ENCODE peak calls at places on chromosome X, in ten cellular contexts. One of them, this sample, is unnamed.

GRCh38 chrX:68660746-68661145 is 13.3 kb downstream of the STARD8 start:
- DNase-seq in A549: no peak
- DNase-seq in NB4: no peak
- DNase-seq in lower leg skin: no peak
- DNase-seq in SK-N-SH: no peak
- DNase-seq in CD8-positive, alpha-beta T cell: no peak
- DNase-seq in cardiac fibroblast: no peak
- DNase-seq in Panc1: no peak
- DNase-seq in astrocyte of the cerebellum: no peak
- DNase-seq in sigmoid colon: no peak
- DNase-seq in this sample: no peak

GRCh38 chrX:106278951-106279350 is 110.8 kb downstream of the PWWP3B start:
- DNase-seq in A549: no peak
- DNase-seq in NB4: no peak
- DNase-seq in lower leg skin: no peak
- DNase-seq in SK-N-SH: no peak
- DNase-seq in CD8-positive, alpha-beta T cell: no peak
- DNase-seq in cardiac fibroblast: no peak
- DNase-seq in Panc1: no peak
- DNase-seq in astrocyte of the cerebellum: no peak
- DNase-seq in sigmoid colon: no peak
- DNase-seq in this sample: no peak

GRCh38 chrX:10677490-10677889 is 57.1 kb upstream of the MID1 start:
- DNase-seq in A549: no peak
- DNase-seq in NB4: no peak
- DNase-seq in lower leg skin: no peak
- DNase-seq in SK-N-SH: no peak
- DNase-seq in CD8-positive, alpha-beta T cell: no peak
- DNase-seq in cardiac fibroblast: peak
- DNase-seq in Panc1: no peak
- DNase-seq in astrocyte of the cerebellum: no peak
- DNase-seq in sigmoid colon: peak
- DNase-seq in this sample: no peak

GRCh38 chrX:30304866-30305265 is 4.3 kb downstream of the NR0B1 start:
- DNase-seq in A549: no peak
- DNase-seq in NB4: no peak
- DNase-seq in lower leg skin: no peak
- DNase-seq in SK-N-SH: no peak
- DNase-seq in CD8-positive, alpha-beta T cell: no peak
- DNase-seq in cardiac fibroblast: no peak
- DNase-seq in Panc1: no peak
- DNase-seq in astrocyte of the cerebellum: no peak
- DNase-seq in sigmoid colon: no peak
- DNase-seq in this sample: no peak

GRCh38 chrX:39814391-39814790 is 283.4 kb downstream of the BCOR start:
- DNase-seq in A549: no peak
- DNase-seq in NB4: peak
- DNase-seq in lower leg skin: no peak
- DNase-seq in SK-N-SH: no peak
- DNase-seq in CD8-positive, alpha-beta T cell: peak
- DNase-seq in cardiac fibroblast: peak
- DNase-seq in Panc1: no peak
- DNase-seq in astrocyte of the cerebellum: no peak
- DNase-seq in sigmoid colon: no peak
- DNase-seq in this sample: peak

GRCh38 chrX:48802089-48802812 is 384 bp downstream of the HDAC6 start:
- DNase-seq in A549: peak
- DNase-seq in NB4: peak
- DNase-seq in lower leg skin: peak
- DNase-seq in SK-N-SH: peak
- DNase-seq in CD8-positive, alpha-beta T cell: no peak
- DNase-seq in cardiac fibroblast: peak
- DNase-seq in Panc1: peak
- DNase-seq in astrocyte of the cerebellum: peak
- DNase-seq in sigmoid colon: peak
- DNase-seq in this sample: peak

GRCh38 chrX:40166582-40166981 is 68.8 kb upstream of the BCOR start:
- DNase-seq in A549: no peak
- DNase-seq in NB4: peak
- DNase-seq in lower leg skin: no peak
- DNase-seq in SK-N-SH: peak
- DNase-seq in CD8-positive, alpha-beta T cell: no peak
- DNase-seq in cardiac fibroblast: peak
- DNase-seq in Panc1: no peak
- DNase-seq in astrocyte of the cerebellum: no peak
- DNase-seq in sigmoid colon: no peak
- DNase-seq in this sample: no peak

GRCh38 chrX:40148439-40149285 is 50.9 kb upstream of the BCOR start:
- DNase-seq in A549: no peak
- DNase-seq in NB4: peak
- DNase-seq in lower leg skin: no peak
- DNase-seq in SK-N-SH: peak
- DNase-seq in CD8-positive, alpha-beta T cell: no peak
- DNase-seq in cardiac fibroblast: no peak
- DNase-seq in Panc1: no peak
- DNase-seq in astrocyte of the cerebellum: no peak
- DNase-seq in sigmoid colon: no peak
- DNase-seq in this sample: no peak

GRCh38 chrX:28042826-28043564 is 61.7 kb upstream of the DCAF8L1 start:
- DNase-seq in A549: no peak
- DNase-seq in NB4: no peak
- DNase-seq in lower leg skin: no peak
- DNase-seq in SK-N-SH: no peak
- DNase-seq in CD8-positive, alpha-beta T cell: no peak
- DNase-seq in cardiac fibroblast: no peak
- DNase-seq in Panc1: no peak
- DNase-seq in astrocyte of the cerebellum: no peak
- DNase-seq in sigmoid colon: no peak
- DNase-seq in this sample: no peak

GRCh38 chrX:106698693-106699092 is 27.8 kb upstream of the RNF128 start:
- DNase-seq in A549: no peak
- DNase-seq in NB4: no peak
- DNase-seq in lower leg skin: no peak
- DNase-seq in SK-N-SH: no peak
- DNase-seq in CD8-positive, alpha-beta T cell: no peak
- DNase-seq in cardiac fibroblast: peak
- DNase-seq in Panc1: no peak
- DNase-seq in astrocyte of the cerebellum: peak
- DNase-seq in sigmoid colon: no peak
- DNase-seq in this sample: no peak

GRCh38 chrX:10854594-10854993 is 234.2 kb upstream of the MID1 start:
- DNase-seq in A549: no peak
- DNase-seq in NB4: no peak
- DNase-seq in lower leg skin: no peak
- DNase-seq in SK-N-SH: no peak
- DNase-seq in CD8-positive, alpha-beta T cell: no peak
- DNase-seq in cardiac fibroblast: no peak
- DNase-seq in Panc1: no peak
- DNase-seq in astrocyte of the cerebellum: no peak
- DNase-seq in sigmoid colon: no peak
- DNase-seq in this sample: no peak

GRCh38 chrX:53483838-53484420 is 49.8 kb upstream of the HSD17B10 start:
- DNase-seq in A549: no peak
- DNase-seq in NB4: no peak
- DNase-seq in lower leg skin: no peak
- DNase-seq in SK-N-SH: no peak
- DNase-seq in CD8-positive, alpha-beta T cell: no peak
- DNase-seq in cardiac fibroblast: no peak
- DNase-seq in Panc1: no peak
- DNase-seq in astrocyte of the cerebellum: no peak
- DNase-seq in sigmoid colon: no peak
- DNase-seq in this sample: no peak

GRCh38 chrX:131734621-131735020 is 190.7 kb downstream of the OR13H1 start:
- DNase-seq in A549: no peak
- DNase-seq in NB4: no peak
- DNase-seq in lower leg skin: peak
- DNase-seq in SK-N-SH: no peak
- DNase-seq in CD8-positive, alpha-beta T cell: no peak
- DNase-seq in cardiac fibroblast: no peak
- DNase-seq in Panc1: peak
- DNase-seq in astrocyte of the cerebellum: peak
- DNase-seq in sigmoid colon: peak
- DNase-seq in this sample: no peak

GRCh38 chrX:133661962-133662839 is 246.9 kb upstream of the GPC4 start:
- DNase-seq in A549: no peak
- DNase-seq in NB4: no peak
- DNase-seq in lower leg skin: no peak
- DNase-seq in SK-N-SH: no peak
- DNase-seq in CD8-positive, alpha-beta T cell: no peak
- DNase-seq in cardiac fibroblast: peak
- DNase-seq in Panc1: no peak
- DNase-seq in astrocyte of the cerebellum: no peak
- DNase-seq in sigmoid colon: no peak
- DNase-seq in this sample: no peak

GRCh38 chrX:121307441-121307840 is 260.0 kb downstream of the GLUD2 start:
- DNase-seq in A549: no peak
- DNase-seq in NB4: no peak
- DNase-seq in lower leg skin: no peak
- DNase-seq in SK-N-SH: no peak
- DNase-seq in CD8-positive, alpha-beta T cell: no peak
- DNase-seq in cardiac fibroblast: peak
- DNase-seq in Panc1: no peak
- DNase-seq in astrocyte of the cerebellum: no peak
- DNase-seq in sigmoid colon: no peak
- DNase-seq in this sample: no peak

GRCh38 chrX:155873203-155873602 is 7.9 kb upstream of the VAMP7 start:
- DNase-seq in A549: no peak
- DNase-seq in NB4: no peak
- DNase-seq in lower leg skin: no peak
- DNase-seq in SK-N-SH: no peak
- DNase-seq in CD8-positive, alpha-beta T cell: no peak
- DNase-seq in cardiac fibroblast: no peak
- DNase-seq in Panc1: no peak
- DNase-seq in astrocyte of the cerebellum: no peak
- DNase-seq in sigmoid colon: no peak
- DNase-seq in this sample: no peak

GRCh38 chrX:44748014-44748413 is 95.8 kb upstream of the DUSP21 start:
- DNase-seq in A549: no peak
- DNase-seq in NB4: no peak
- DNase-seq in lower leg skin: no peak
- DNase-seq in SK-N-SH: peak
- DNase-seq in CD8-positive, alpha-beta T cell: no peak
- DNase-seq in cardiac fibroblast: peak
- DNase-seq in Panc1: no peak
- DNase-seq in astrocyte of the cerebellum: no peak
- DNase-seq in sigmoid colon: no peak
- DNase-seq in this sample: no peak

GRCh38 chrX:29555465-29556091 is 659.8 kb upstream of the MAGEB2 start:
- DNase-seq in A549: no peak
- DNase-seq in NB4: no peak
- DNase-seq in lower leg skin: no peak
- DNase-seq in SK-N-SH: no peak
- DNase-seq in CD8-positive, alpha-beta T cell: no peak
- DNase-seq in cardiac fibroblast: no peak
- DNase-seq in Panc1: no peak
- DNase-seq in astrocyte of the cerebellum: no peak
- DNase-seq in sigmoid colon: no peak
- DNase-seq in this sample: no peak

GRCh38 chrX:21225643-21226042 is 148.6 kb upstream of the CNKSR2 start:
- DNase-seq in A549: no peak
- DNase-seq in NB4: no peak
- DNase-seq in lower leg skin: no peak
- DNase-seq in SK-N-SH: no peak
- DNase-seq in CD8-positive, alpha-beta T cell: no peak
- DNase-seq in cardiac fibroblast: no peak
- DNase-seq in Panc1: no peak
- DNase-seq in astrocyte of the cerebellum: no peak
- DNase-seq in sigmoid colon: no peak
- DNase-seq in this sample: no peak

GRCh38 chrX:45849261-45849660 is 648.6 kb upstream of the DIPK2B start:
- DNase-seq in A549: peak
- DNase-seq in NB4: peak
- DNase-seq in lower leg skin: no peak
- DNase-seq in SK-N-SH: peak
- DNase-seq in CD8-positive, alpha-beta T cell: no peak
- DNase-seq in cardiac fibroblast: peak
- DNase-seq in Panc1: no peak
- DNase-seq in astrocyte of the cerebellum: peak
- DNase-seq in sigmoid colon: no peak
- DNase-seq in this sample: peak
- H3K4me3 ChIP-seq in A549: peak
- H3K4me3 ChIP-seq in NB4: peak
- H3K4me3 ChIP-seq in lower leg skin: no peak
- H3K4me3 ChIP-seq in SK-N-SH: peak
- H3K4me3 ChIP-seq in CD8-positive, alpha-beta T cell: no peak
- H3K4me3 ChIP-seq in cardiac fibroblast: peak
- H3K4me3 ChIP-seq in Panc1: peak
- H3K4me3 ChIP-seq in astrocyte of the cerebellum: peak
- H3K4me3 ChIP-seq in sigmoid colon: no peak
- H3K4me3 ChIP-seq in this sample: peak

DNA sequence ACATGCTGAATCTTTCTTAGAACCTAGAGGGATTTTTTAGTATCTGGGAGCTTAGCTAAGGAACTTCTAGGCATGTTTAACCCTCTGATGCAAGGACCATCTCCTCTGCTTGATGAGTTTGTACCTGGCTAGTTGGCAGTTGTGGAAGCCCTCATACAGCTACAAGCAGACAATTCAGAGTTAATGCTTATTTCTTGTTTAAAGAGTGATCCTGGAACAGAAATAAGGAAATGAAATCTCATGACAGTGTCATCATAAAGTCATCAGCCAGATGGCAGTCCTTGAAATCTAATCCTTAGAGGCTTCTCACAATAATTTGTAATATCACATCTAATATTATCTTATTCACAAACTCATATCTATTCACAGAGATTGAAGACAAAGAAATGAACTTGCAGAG is 581.6 kb upstream of the FTHL17 start:
- DNase-seq in A549: no peak
- DNase-seq in NB4: no peak
- DNase-seq in lower leg skin: no peak
- DNase-seq in SK-N-SH: no peak
- DNase-seq in CD8-positive, alpha-beta T cell: no peak
- DNase-seq in cardiac fibroblast: no peak
- DNase-seq in Panc1: no peak
- DNase-seq in astrocyte of the cerebellum: no peak
- DNase-seq in sigmoid colon: no peak
- DNase-seq in this sample: no peak
- H3K4me3 ChIP-seq in A549: no peak
- H3K4me3 ChIP-seq in NB4: no peak
- H3K4me3 ChIP-seq in lower leg skin: no peak
- H3K4me3 ChIP-seq in SK-N-SH: no peak
- H3K4me3 ChIP-seq in CD8-positive, alpha-beta T cell: no peak
- H3K4me3 ChIP-seq in cardiac fibroblast: no peak
- H3K4me3 ChIP-seq in Panc1: no peak
- H3K4me3 ChIP-seq in astrocyte of the cerebellum: no peak
- H3K4me3 ChIP-seq in sigmoid colon: no peak
- H3K4me3 ChIP-seq in this sample: no peak

GRCh38 chrX:41337140-41337539 is 3.2 kb downstream of the DDX3X start:
- DNase-seq in A549: no peak
- DNase-seq in NB4: peak
- DNase-seq in lower leg skin: no peak
- DNase-seq in SK-N-SH: no peak
- DNase-seq in CD8-positive, alpha-beta T cell: no peak
- DNase-seq in cardiac fibroblast: no peak
- DNase-seq in Panc1: no peak
- DNase-seq in astrocyte of the cerebellum: no peak
- DNase-seq in sigmoid colon: no peak
- DNase-seq in this sample: no peak
- H3K4me3 ChIP-seq in A549: peak
- H3K4me3 ChIP-seq in NB4: peak
- H3K4me3 ChIP-seq in lower leg skin: no peak
- H3K4me3 ChIP-seq in SK-N-SH: peak
- H3K4me3 ChIP-seq in CD8-positive, alpha-beta T cell: peak
- H3K4me3 ChIP-seq in cardiac fibroblast: peak
- H3K4me3 ChIP-seq in Panc1: peak
- H3K4me3 ChIP-seq in astrocyte of the cerebellum: peak
- H3K4me3 ChIP-seq in sigmoid colon: peak
- H3K4me3 ChIP-seq in this sample: no peak

GRCh38 chrX:101799387-101799786 is 132.4 kb downstream of the ZMAT1 start:
- DNase-seq in A549: peak
- DNase-seq in NB4: peak
- DNase-seq in lower leg skin: peak
- DNase-seq in SK-N-SH: peak
- DNase-seq in CD8-positive, alpha-beta T cell: peak
- DNase-seq in cardiac fibroblast: peak
- DNase-seq in Panc1: peak
- DNase-seq in astrocyte of the cerebellum: peak
- DNase-seq in sigmoid colon: peak
- DNase-seq in this sample: peak
- H3K4me3 ChIP-seq in A549: peak
- H3K4me3 ChIP-seq in NB4: no peak
- H3K4me3 ChIP-seq in lower leg skin: no peak
- H3K4me3 ChIP-seq in SK-N-SH: peak
- H3K4me3 ChIP-seq in CD8-positive, alpha-beta T cell: no peak
- H3K4me3 ChIP-seq in cardiac fibroblast: no peak
- H3K4me3 ChIP-seq in Panc1: peak
- H3K4me3 ChIP-seq in astrocyte of the cerebellum: no peak
- H3K4me3 ChIP-seq in sigmoid colon: peak
- H3K4me3 ChIP-seq in this sample: no peak

This sample was measured in HCT116.